ENCODE peak calls at places on chromosomes 6 and 20, in five cellular contexts. M, W, B, L and Q are unnamed samples.

GRCh38 chr6:47180633-47181032 is 129.1 kb downstream of the TNFRSF21 start:
- DNase-seq in M (no peak), W (no peak), L (no peak), B (no peak), Q (no peak)

GRCh38 chr20:51382986-51383821 is 159.3 kb downstream of the NFATC2 start:
- DNase-seq in W (no peak), L (peak; percentile 95), M (no peak), B (no peak), Q (peak; percentile 14)

GRCh38 chr6:26311012-26311384 is 54.0 kb upstream of the BTN3A2 start:
- DNase-seq in L (peak; percentile 10), M (no peak), B (peak; percentile 68), W (no peak), Q (peak; percentile 52)

GRCh38 chr6:18509871-18510643 is 122.9 kb downstream of the RNF144B start:
- DNase-seq in W (no peak), B (peak; percentile 39), L (no peak), M (no peak), Q (no peak)

GRCh38 chr6:20789162-20789561 is 254.9 kb downstream of the CDKAL1 start:
- DNase-seq in M (no peak), B (no peak), L (peak; percentile 10), W (no peak), Q (no peak)

GRCh38 chr20:47784599-47785320 is 521 bp downstream of the SULF2 start:
- DNase-seq in B (no peak), W (no peak), M (no peak), L (no peak), Q (peak; percentile 74)

GRCh38 chr6:31814677-31815024 is 432 bp downstream of the HSPA1L start:
- DNase-seq in B (peak; percentile 78), W (peak; percentile 79), M (no peak), L (peak; percentile 83), Q (peak; percentile 89)

GRCh38 chr20:62342910-62343309 is 24.2 kb downstream of the LAMA5 start:
- DNase-seq in W (no peak), M (no peak), B (no peak), L (no peak), Q (no peak)

GRCh38 chr6:113782641-113783040 is 74.5 kb upstream of the MARCKS start:
- DNase-seq in W (no peak), L (no peak), B (no peak), M (no peak), Q (no peak)

GRCh38 chr6:79570129-79570801 is 33.0 kb upstream of the LCA5 start:
- DNase-seq in M (no peak), B (no peak), L (no peak), W (no peak), Q (peak; percentile 44)

GRCh38 chr6:259901-260508 is 32.3 kb upstream of the DUSP22 start:
- DNase-seq in W (no peak), B (no peak), M (no peak), L (no peak), Q (no peak)

GRCh38 chr6:46170357-46171289 is at the start of gene ENPP5:
- DNase-seq in W (no peak), L (peak; percentile 95), M (peak; percentile 63), B (peak; percentile 79), Q (peak; percentile 83)

GRCh38 chr20:63023071-63023835 is 16.5 kb upstream of the BHLHE23 start:
- DNase-seq in W (no peak), M (no peak), L (no peak), B (no peak), Q (no peak)

GRCh38 chr20:14538433-14538832 is 201.0 kb upstream of the FLRT3 start:
- DNase-seq in L (no peak), W (no peak), B (no peak), M (no peak), Q (no peak)

GRCh38 chr20:8721098-8721497 is 347.8 kb upstream of the PLCB4 start:
- DNase-seq in L (peak; percentile 68), M (no peak), B (peak; percentile 8), W (no peak), Q (peak; percentile 52)

GRCh38 chr20:34710568-34710839 is 6.4 kb downstream of the TP53INP2 start:
- DNase-seq in M (no peak), W (no peak), B (no peak), L (no peak), Q (no peak)

GRCh38 chr6:6820688-6821238 is 232.2 kb downstream of the LY86 start:
- DNase-seq in M (no peak), W (no peak), L (peak; percentile 67), B (no peak), Q (no peak)